ENCODE peak calls at places on chromosomes 2 and 18, in nine cellular contexts. W, S, E, K, I, B, J, X and C are unnamed samples.

GRCh38 chr2:143345887-143346612 is 216.8 kb downstream of the ARHGAP15 start:
- DNase-seq in W (no peak), S (no peak), E (no peak), K (no peak), I (no peak), B (no peak), J (peak; percentile 13), X (no peak), C (no peak)

GRCh38 chr2:147663153-147663961 is 181.5 kb upstream of the ACVR2A start:
- DNase-seq in W (no peak), S (no peak), E (peak; percentile 16), K (no peak), I (no peak), B (no peak), J (no peak), X (no peak), C (no peak)

GRCh38 chr2:62826141-62826540 is 120.6 kb downstream of the EHBP1 start:
- DNase-seq in W (no peak), S (no peak), E (no peak), K (no peak), I (no peak), B (peak; percentile 14), J (no peak), X (no peak), C (no peak)

GRCh38 chr2:237692601-237693079 is 65.3 kb downstream of the LRRFIP1 start:
- DNase-seq in W (no peak), S (no peak), E (no peak), K (peak; percentile 27), I (no peak), B (no peak), J (peak; percentile 25), X (no peak), C (no peak)

GRCh38 chr18:23470620-23471387 is 17.7 kb downstream of the RIOK3 start:
- DNase-seq in W (no peak), S (no peak), E (no peak), K (no peak), I (no peak), B (no peak), J (no peak), X (no peak), C (no peak)

GRCh38 chr2:30282081-30282480 is 50.7 kb downstream of the LBH start:
- DNase-seq in W (no peak), S (no peak), E (no peak), K (no peak), I (no peak), B (no peak), J (no peak), X (no peak), C (no peak)

GRCh38 chr18:61545281-61546245 is 212.3 kb downstream of the CDH20 start:
- DNase-seq in W (no peak), S (no peak), E (no peak), K (no peak), I (no peak), B (no peak), J (no peak), X (no peak), C (no peak)

GRCh38 chr2:172134270-172134669 is 31.6 kb upstream of the DLX2 start:
- DNase-seq in W (no peak), S (no peak), E (no peak), K (no peak), I (no peak), B (no peak), J (no peak), X (no peak), C (no peak)

GRCh38 chr2:236714061-236714460 is 144.4 kb downstream of the ACKR3 start:
- DNase-seq in W (no peak), S (no peak), E (no peak), K (no peak), I (no peak), B (peak; percentile 52), J (no peak), X (no peak), C (no peak)

GRCh38 chr2:103268841-103269498 is 507.1 kb downstream of the TMEM182 start:
- DNase-seq in W (no peak), S (no peak), E (no peak), K (no peak), I (no peak), B (no peak), J (no peak), X (no peak), C (no peak)

GRCh38 chr18:5518899-5519371 is 24.9 kb downstream of the EPB41L3 start:
- DNase-seq in W (no peak), S (no peak), E (no peak), K (no peak), I (no peak), B (no peak), J (no peak), X (no peak), C (no peak)

GRCh38 chr2:32882911-32883810 is 63.6 kb upstream of the LTBP1 start:
- DNase-seq in W (no peak), S (no peak), E (no peak), K (no peak), I (no peak), B (peak; percentile 55), J (no peak), X (no peak), C (no peak)

GRCh38 chr2:240168041-240168440 is 27.6 kb upstream of the OTOS start:
- DNase-seq in W (no peak), S (no peak), E (no peak), K (no peak), I (no peak), B (no peak), J (no peak), X (no peak), C (no peak)

GRCh38 chr2:128032092-128032491 is 4.2 kb upstream of the SAP130 start:
- DNase-seq in W (no peak), S (no peak), E (no peak), K (no peak), I (no peak), B (no peak), J (no peak), X (no peak), C (no peak)

GRCh38 chr2:28633204-28633603 is 118.4 kb upstream of the PPP1CB start:
- DNase-seq in W (no peak), S (no peak), E (no peak), K (no peak), I (no peak), B (no peak), J (no peak), X (no peak), C (no peak)

GRCh38 chr2:98484121-98484557 is 39.5 kb downstream of the INPP4A start:
- DNase-seq in W (no peak), S (no peak), E (no peak), K (no peak), I (no peak), B (no peak), J (no peak), X (no peak), C (no peak)

GRCh38 chr2:55365303-55365702 is 54.4 kb downstream of the CCDC88A start:
- DNase-seq in W (no peak), S (no peak), E (no peak), K (no peak), I (no peak), B (no peak), J (no peak), X (no peak), C (no peak)

GRCh38 chr2:59630789-59631188 is 922.7 kb downstream of the BCL11A start:
- DNase-seq in W (no peak), S (no peak), E (no peak), K (no peak), I (no peak), B (no peak), J (no peak), X (no peak), C (no peak)

GRCh38 chr2:42835577-42836371 is 43.4 kb upstream of the HAAO start:
- DNase-seq in W (no peak), S (no peak), E (no peak), K (no peak), I (no peak), B (peak; percentile 88), J (no peak), X (no peak), C (peak; percentile 91)